ENCODE peak calls at places on chromosomes 13 and 19, in seven cellular contexts. G is transverse colon, A is spleen, K is stomach, I is K562, M is upper lobe of left lung, F is GM12892. Y is an unnamed sample.

GRCh38 chr13:113410472-113411201 is 42.7 kb downstream of the ADPRHL1 start:
- DNase-seq in G (peak; percentile 25), A (peak; percentile 59), K (no peak), I (no peak), M (peak; percentile 60), F (no peak), Y (no peak)

GRCh38 chr13:100694722-100695644 is 20.4 kb upstream of the TMTC4 start:
- DNase-seq in G (peak; percentile 31), A (peak; percentile 60), K (peak; percentile 53), I (peak; percentile 40), M (no peak), F (peak; percentile 21), Y (no peak)

GRCh38 chr13:83229574-83230300 is 652.5 kb downstream of the SLITRK1 start:
- DNase-seq in G (no peak), A (no peak), K (no peak), I (no peak), M (no peak), F (no peak), Y (no peak)

GRCh38 chr19:40154121-40154680 is 37.0 kb upstream of the MAP3K10 start:
- DNase-seq in G (no peak), A (no peak), K (no peak), I (no peak), M (no peak), F (no peak), Y (no peak)

GRCh38 chr13:110369400-110369799 is 62.3 kb downstream of the COL4A2 start:
- DNase-seq in G (no peak), A (no peak), K (no peak), I (no peak), M (no peak), F (no peak), Y (no peak)

GRCh38 chr19:40614595-40615411 is 13.6 kb downstream of the LTBP4 start:
- DNase-seq in G (peak; percentile 93), A (peak; percentile 85), K (peak; percentile 82), I (peak; percentile 87), M (no peak), F (no peak), Y (no peak)

GRCh38 chr13:41139296-41139966 is 6.8 kb upstream of the KBTBD6 start:
- DNase-seq in G (no peak), A (no peak), K (no peak), I (no peak), M (no peak), F (no peak), Y (no peak)

GRCh38 chr19:2330255-2330631 is 1.8 kb downstream of the SPPL2B start:
- DNase-seq in G (no peak), A (no peak), K (no peak), I (no peak), M (peak; percentile 59), F (no peak), Y (no peak)

GRCh38 chr13:101127741-101128353 is 288.5 kb downstream of the NALCN start:
- DNase-seq in G (no peak), A (no peak), K (no peak), I (peak; percentile 14), M (no peak), F (no peak), Y (no peak)

GRCh38 chr19:33624586-33625153 is 2.9 kb downstream of the CHST8 start:
- DNase-seq in G (no peak), A (no peak), K (no peak), I (no peak), M (no peak), F (no peak), Y (no peak)

GRCh38 chr19:47035127-47035494 is 13.3 kb downstream of the TMEM160 start:
- DNase-seq in G (no peak), A (no peak), K (no peak), I (peak; percentile 72), M (no peak), F (no peak), Y (no peak)

GRCh38 chr13:94617389-94618000 is 15.8 kb downstream of the GPR180 start:
- DNase-seq in G (no peak), A (no peak), K (no peak), I (peak; percentile 11), M (no peak), F (no peak), Y (no peak)

GRCh38 chr19:18027151-18027550 is 19.2 kb downstream of the ARRDC2 start:
- DNase-seq in G (no peak), A (no peak), K (no peak), I (no peak), M (no peak), F (no peak), Y (no peak)

DNA sequence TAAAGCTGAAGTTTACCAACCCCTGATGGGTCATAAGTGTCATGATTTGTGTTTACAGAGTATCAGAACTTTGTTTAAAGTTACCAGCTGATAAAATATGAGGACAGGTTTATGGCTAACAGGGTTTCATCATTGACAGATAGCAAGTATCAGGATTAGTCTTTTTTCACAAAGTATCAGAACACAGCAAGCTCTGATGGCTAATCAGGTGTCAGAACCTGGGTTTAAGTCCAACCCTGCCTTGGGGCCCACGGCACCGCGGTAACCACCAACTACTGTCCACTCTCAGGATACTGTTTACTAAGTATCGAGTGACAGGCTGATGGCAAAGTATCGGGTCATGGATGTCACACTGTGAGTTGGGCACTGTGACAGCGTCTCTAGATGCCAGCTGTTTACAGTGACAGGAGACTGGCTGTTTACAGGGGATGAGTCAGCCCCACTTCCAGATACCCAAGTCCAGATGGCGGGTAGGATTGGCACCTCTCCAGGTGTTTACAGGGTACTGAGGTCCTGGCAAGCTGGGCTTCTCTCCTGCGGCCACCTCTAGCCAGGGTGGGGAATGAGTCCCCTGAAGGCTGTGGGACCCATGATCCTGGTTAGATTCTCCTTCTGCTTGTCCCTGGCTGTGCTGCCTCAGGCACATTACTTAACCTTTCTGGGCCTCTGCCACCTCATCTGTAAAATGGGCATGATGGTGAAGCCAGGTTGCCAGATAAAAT is 21.8 kb downstream of the ARRDC2 start:
- DNase-seq in G (peak; percentile 59), A (no peak), K (peak; percentile 61), I (peak; percentile 32), M (no peak), F (no peak), Y (no peak)
- TF ChIP-seq POLR2AphosphoS5 in G (peak; percentile 22), A (no peak), K (no peak), I (no peak), M (peak; percentile 86), F (no peak), Y (no peak)

GRCh38 chr19:4705413-4706131 is 18.1 kb downstream of the DPP9 start:
- DNase-seq in G (no peak), A (no peak), K (no peak), I (no peak), M (no peak), F (no peak), Y (no peak)
- TF ChIP-seq POLR2A in G (no peak), A (no peak), K (no peak), I (no peak), M (no peak), F (no peak), Y (no peak)

DNA sequence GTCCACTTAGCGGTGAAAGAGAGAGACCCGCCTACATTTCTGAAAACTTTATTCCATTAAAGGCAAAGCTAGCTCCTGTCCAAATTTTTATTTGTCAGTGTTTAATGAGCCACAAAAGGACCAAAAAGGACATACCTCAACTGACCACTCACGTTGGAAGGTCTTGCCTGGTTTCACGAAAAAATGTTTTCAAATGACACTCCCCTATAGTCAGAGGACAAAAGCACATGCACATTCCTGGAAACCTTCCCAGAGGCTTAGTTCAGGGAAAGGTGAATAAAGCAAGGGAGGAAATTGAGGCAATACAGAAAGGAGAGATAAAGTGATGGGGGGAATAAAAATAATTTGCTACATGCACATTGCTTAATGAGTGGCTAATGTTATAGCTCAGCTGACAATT is 55.6 kb downstream of the DOCK9 start:
- DNase-seq in G (no peak), A (no peak), K (no peak), I (no peak), M (no peak), F (no peak), Y (no peak)
- TF ChIP-seq POLR2AphosphoS5 in G (no peak), A (no peak), K (no peak), I (no peak), M (no peak), F (no peak), Y (no peak)

DNA sequence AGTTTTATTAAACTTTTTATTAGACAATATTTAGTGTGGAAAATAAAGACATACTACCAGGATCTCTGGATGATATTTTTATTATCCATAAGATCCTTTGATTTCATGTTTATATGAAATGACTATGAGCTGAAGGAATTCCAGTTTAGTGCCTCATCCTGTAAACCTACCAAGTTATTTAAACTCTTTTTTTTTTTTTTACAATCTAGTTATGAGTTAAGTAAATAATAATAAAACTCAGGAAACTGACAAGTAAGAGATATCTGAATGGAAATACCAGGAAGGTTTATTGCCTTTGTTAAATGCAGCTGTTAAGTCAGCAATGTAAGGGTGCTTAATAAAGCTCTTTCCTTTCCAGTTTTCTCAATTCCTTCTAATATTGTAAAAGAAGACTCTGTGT is 53.9 kb downstream of the RXFP2 start:
- DNase-seq in G (no peak), A (no peak), K (no peak), I (no peak), M (no peak), F (no peak), Y (no peak)
- TF ChIP-seq POLR2A in G (no peak), A (no peak), K (no peak), I (no peak), M (no peak), F (no peak), Y (no peak)

DNA sequence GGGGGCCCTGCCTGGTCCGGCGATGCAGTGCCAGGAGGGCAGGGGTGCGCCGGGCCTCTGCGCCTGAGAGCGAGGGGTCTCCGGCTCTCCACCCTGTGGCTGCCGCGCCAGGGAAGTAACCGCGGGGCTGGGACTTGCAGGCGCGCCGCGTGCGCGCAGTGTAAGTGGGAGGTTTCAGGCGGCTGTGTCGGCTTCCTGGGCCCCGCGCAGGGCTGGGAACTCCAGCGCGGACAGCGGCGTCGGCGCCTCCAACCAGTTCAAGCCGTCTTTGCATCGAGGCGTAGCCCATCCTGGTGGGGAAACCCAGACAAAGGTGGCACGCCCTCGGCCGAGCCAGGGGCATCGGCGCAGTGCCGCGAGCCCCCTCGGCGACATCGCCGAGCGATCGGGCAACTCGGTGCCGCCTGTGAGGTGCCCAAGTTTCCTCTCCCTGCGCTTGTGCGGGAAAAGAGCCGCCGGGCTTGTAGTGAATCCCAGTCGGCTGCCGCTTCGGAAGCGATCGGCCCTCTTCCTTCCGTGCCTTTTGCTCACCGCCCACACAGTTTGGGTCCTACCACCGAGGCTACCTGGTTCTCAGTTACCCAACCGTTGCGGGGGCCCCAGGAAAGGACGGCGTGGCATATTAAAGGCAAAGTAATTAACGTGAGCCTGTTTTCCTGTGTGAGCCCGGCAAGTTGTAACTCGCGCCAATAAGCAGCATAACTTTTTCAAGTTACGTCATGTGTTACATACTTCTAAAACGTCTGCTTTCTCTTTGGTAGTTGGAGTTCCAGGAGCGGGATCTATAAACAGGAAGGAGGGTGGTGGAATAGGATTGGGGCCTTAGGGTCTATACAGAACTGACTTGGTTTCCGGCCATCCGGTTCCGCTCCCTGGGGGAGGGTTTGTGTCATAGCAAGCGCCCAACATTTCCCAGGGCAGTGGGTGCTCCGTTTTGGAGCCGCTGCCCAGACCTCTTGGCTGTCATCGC is 1.2 kb downstream of the LRCH1 start:
- DNase-seq in G (peak; percentile 78), A (peak; percentile 93), K (peak; percentile 71), I (peak; percentile 50), M (peak; percentile 93), F (peak; percentile 55), Y (no peak)
- TF ChIP-seq POLR2AphosphoS5 in G (peak; percentile 58), A (peak; percentile 77), K (peak; percentile 71), I (no peak), M (peak; percentile 83), F (peak; percentile 59), Y (peak; percentile 50)

GRCh38 chr19:8307965-8308866 is at the start of gene CD320:
- DNase-seq in G (peak; percentile 92), A (peak; percentile 95), K (peak; percentile 93), I (peak; percentile 92), M (peak; percentile 99), F (peak; percentile 97), Y (peak; percentile 96)
- TF ChIP-seq POLR2A in G (peak; percentile 64), A (peak; percentile 13), K (no peak), I (peak; percentile 90), M (peak; percentile 41), F (peak; percentile 93), Y (no peak)

GRCh38 chr13:51355217-51355616 is 15.7 kb downstream of the SERPINE3 start:
- DNase-seq in G (no peak), A (no peak), K (no peak), I (no peak), M (no peak), F (no peak), Y (no peak)
- TF ChIP-seq POLR2AphosphoS5 in G (no peak), A (no peak), K (no peak), I (no peak), M (no peak), F (no peak), Y (no peak)